ENCODE peak calls at places on chromosomes 6 and 20, in six cellular contexts. D, J, V, Q, W and E are unnamed samples. For H3K4me1, the result is how much of the 10 kb centered on the place peaks cover.

GRCh38 chr6:26187292-26187691 is 100.1 kb downstream of the HFE start:
- DNase-seq in D (no peak), J (no peak), V (no peak), Q (no peak), W (no peak), E (no peak)

GRCh38 chr6:137910843-137911456 is 43.9 kb downstream of the TNFAIP3 start:
- DNase-seq in D (no peak), J (no peak), V (no peak), Q (no peak), W (no peak), E (no peak)

GRCh38 chr20:63530788-63531160 is 6.4 kb downstream of the PTK6 start:
- DNase-seq in D (no peak), J (peak), V (no peak), Q (no peak), W (no peak), E (no peak)

GRCh38 chr20:9989066-9989724 is 45.6 kb upstream of the ANKEF1 start:
- DNase-seq in D (no peak), J (no peak), V (no peak), Q (no peak), W (no peak), E (no peak)

GRCh38 chr20:21607971-21608735 is 94.3 kb upstream of the NKX2-2 start:
- DNase-seq in D (no peak), J (no peak), V (no peak), Q (peak), W (peak), E (peak)

GRCh38 chr20:44222969-44223368 is 12.4 kb upstream of the OSER1 start:
- DNase-seq in D (peak), J (no peak), V (no peak), Q (no peak), W (no peak), E (no peak)

GRCh38 chr6:25035451-25036435 is 100.0 kb upstream of the RIPOR2 start:
- DNase-seq in D (no peak), J (no peak), V (no peak), Q (peak), W (no peak), E (no peak)

GRCh38 chr6:155481215-155481614 is 25.6 kb upstream of the NOX3 start:
- DNase-seq in D (no peak), J (no peak), V (no peak), Q (no peak), W (no peak), E (no peak)

GRCh38 chr6:44058617-44059358 is 68.5 kb downstream of the MRPL14 start:
- DNase-seq in D (peak), J (peak), V (no peak), Q (peak), W (peak), E (peak)

GRCh38 chr6:29749668-29750067 is 26.4 kb downstream of the HLA-F start:
- DNase-seq in D (no peak), J (no peak), V (no peak), Q (no peak), W (no peak), E (no peak)

GRCh38 chr6:29747688-29748250 is 24.5 kb downstream of the HLA-F start:
- DNase-seq in D (no peak), J (no peak), V (no peak), Q (no peak), W (no peak), E (no peak)

GRCh38 chr6:29746846-29747687 is 23.8 kb downstream of the HLA-F start:
- DNase-seq in D (no peak), J (no peak), V (no peak), Q (no peak), W (no peak), E (no peak)

GRCh38 chr6:29750709-29751108 is 27.5 kb downstream of the HLA-F start:
- DNase-seq in D (no peak), J (no peak), V (no peak), Q (no peak), W (no peak), E (no peak)

GRCh38 chr6:29748391-29749352 is 25.4 kb downstream of the HLA-F start:
- DNase-seq in D (peak), J (peak), V (peak), Q (peak), W (peak), E (peak)
- TF ChIP-seq POLR2A in D (no peak), J (no peak), V (peak), Q (peak), W (peak), E (peak)

GRCh38 chr6:136826216-136826615 is 3.8 kb downstream of the PEX7 start:
- DNase-seq in D (no peak), J (no peak), V (no peak), Q (peak), W (peak), E (no peak)

GRCh38 chr6:136820541-136820940 is 1.9 kb upstream of the PEX7 start:
- DNase-seq in D (no peak), J (no peak), V (no peak), Q (no peak), W (peak), E (no peak)

GRCh38 chr6:136822051-136822378 is 377 bp upstream of the PEX7 start:
- DNase-seq in D (no peak), J (no peak), V (peak), Q (peak), W (peak), E (peak)

GRCh38 chr6:136822379-136823127 is at the start of gene PEX7:
- DNase-seq in D (peak), J (peak), V (peak), Q (peak), W (peak), E (peak)

DNA sequence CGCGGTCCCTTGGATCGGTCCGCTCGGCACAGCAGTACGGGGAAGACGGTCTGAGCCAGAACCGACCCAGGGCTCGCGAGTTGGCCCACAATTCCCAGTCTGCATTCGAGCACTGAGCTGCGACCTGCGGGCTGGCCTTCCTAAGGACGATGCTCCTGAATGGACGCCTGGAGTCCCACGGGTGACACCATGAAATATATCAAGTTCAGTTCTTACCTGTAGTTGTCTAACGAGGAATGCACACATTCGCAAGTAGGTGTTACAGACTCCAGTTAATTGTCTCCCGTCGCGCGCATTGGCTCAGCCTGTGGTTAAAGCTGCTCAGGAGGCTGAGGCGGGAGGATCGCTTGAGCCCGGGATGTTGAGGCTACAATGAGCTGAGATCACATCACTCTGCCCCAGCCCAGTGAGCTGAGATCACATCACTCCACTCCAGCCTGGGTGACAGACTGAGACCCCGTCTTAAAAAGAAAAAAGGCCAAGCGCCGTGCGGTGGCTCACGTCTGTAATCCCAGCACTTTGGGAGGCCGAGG is 802 bp downstream of the PEX7 start:
- DNase-seq in D (no peak), J (no peak), V (no peak), Q (peak), W (peak), E (peak)
- TF ChIP-seq CTCF in D (no peak), J (no peak), V (no peak), Q (no peak), W (no peak), E (no peak)

DNA sequence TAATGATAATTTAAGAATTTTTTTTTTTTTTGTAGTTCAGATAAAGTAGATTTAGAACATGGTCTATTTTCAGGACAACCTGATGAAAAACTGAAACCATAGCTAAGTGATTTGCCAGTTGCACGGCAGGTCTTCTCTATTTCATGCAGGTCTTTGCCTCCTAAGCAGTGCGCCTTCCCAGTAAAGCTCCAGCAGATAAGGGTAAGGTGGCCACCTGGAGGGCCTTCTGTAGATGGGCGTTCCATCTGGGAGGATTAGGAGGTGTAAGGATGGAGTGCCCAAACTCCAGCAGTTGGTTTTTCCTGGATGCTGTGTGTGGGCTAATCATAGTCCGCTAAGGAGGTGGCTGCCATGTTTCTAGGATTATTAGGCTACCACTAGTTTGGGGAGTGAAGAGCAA is 107.1 kb downstream of the ARID1B start:
- DNase-seq in D (no peak), J (peak), V (no peak), Q (no peak), W (no peak), E (no peak)
- H3K4me1 ChIP-seq in D (under half), J (under half), V (under half), Q (under half), W (under half), E (under half)

GRCh38 chr6:30743099-30744053 is 889 bp upstream of the FLOT1 start:
- DNase-seq in D (no peak), J (no peak), V (no peak), Q (peak), W (peak), E (no peak)

GRCh38 chr6:30740993-30741784 is 1.3 kb downstream of the FLOT1 start:
- DNase-seq in D (no peak), J (no peak), V (no peak), Q (no peak), W (no peak), E (peak)

GRCh38 chr6:30742316-30743098 is at the start of gene FLOT1:
- DNase-seq in D (peak), J (peak), V (peak), Q (peak), W (peak), E (peak)

GRCh38 chr6:30741789-30742315 is 635 bp downstream of the FLOT1 start:
- DNase-seq in D (no peak), J (no peak), V (no peak), Q (no peak), W (no peak), E (no peak)

DNA sequence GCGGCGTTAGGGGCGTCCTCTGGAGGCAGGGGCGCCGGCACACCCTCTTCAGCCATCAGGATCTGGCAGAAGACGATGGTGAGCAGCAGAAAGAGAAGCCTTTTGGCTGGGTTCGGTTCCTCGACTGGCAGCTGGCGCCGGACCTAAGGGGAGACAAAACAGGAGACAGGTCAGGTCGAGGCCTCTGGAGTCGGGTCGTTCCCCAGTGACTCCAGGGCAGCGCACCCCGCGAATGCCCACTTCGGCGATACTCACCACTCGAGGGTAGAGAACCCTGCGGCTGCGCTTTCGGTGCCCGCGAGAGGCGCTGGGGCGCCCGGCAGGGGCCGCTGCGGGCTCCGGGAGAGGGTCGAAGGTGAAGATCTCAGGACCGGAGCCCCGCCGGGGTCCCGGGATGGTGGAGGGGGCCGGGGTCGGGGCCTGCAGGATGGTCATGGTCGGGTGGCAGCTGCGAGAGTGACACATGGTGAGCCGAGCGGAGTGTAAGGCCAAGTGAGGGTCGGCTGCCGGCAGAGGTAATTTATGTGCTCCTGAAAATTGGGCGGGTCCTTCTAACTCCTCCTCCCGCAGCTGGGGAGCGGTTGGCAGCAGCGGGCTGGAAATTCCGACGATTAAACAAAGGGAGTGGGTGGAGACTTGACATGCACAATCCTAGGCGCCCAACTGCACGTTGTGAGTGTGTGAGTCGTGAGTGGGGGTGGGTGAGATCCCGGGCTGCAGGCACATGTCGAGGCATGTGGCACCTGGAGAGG is at the start of gene IER3:
- DNase-seq in D (peak), J (peak), V (peak), Q (peak), W (peak), E (peak)
- TF ChIP-seq POLR2A in D (peak), J (no peak), V (peak), Q (peak), W (peak), E (peak)

GRCh38 chr20:47782920-47783552 is 2.2 kb downstream of the SULF2 start:
- DNase-seq in D (no peak), J (no peak), V (no peak), Q (no peak), W (no peak), E (no peak)
- TF ChIP-seq CTCF in D (peak), J (no peak), V (no peak), Q (no peak), W (no peak), E (no peak)